ENCODE peak calls at places on chromosomes 12 and 14, in nine cellular contexts. One of them, this sample, is unnamed.
A peak's percentile ranks its signal among the peaks of the same experiment; 100 is the strongest.

GRCh38 chr12:5257763-5258475 is 174.0 kb upstream of the NTF3 start:
- DNase-seq in GM23248: no peak
- DNase-seq in MM.1S: no peak
- DNase-seq in PC-3: no peak
- DNase-seq in Karpas-422: no peak
- DNase-seq in OCI-LY7: no peak
- DNase-seq in SK-N-SH: no peak
- DNase-seq in GM23338: no peak
- DNase-seq in HCT116: no peak
- DNase-seq in this sample: no peak

GRCh38 chr12:71063087-71063486 is 94.7 kb downstream of the TSPAN8 start:
- DNase-seq in GM23248: no peak
- DNase-seq in MM.1S: no peak
- DNase-seq in PC-3: peak; percentile 26
- DNase-seq in Karpas-422: no peak
- DNase-seq in OCI-LY7: no peak
- DNase-seq in SK-N-SH: no peak
- DNase-seq in GM23338: no peak
- DNase-seq in HCT116: no peak
- DNase-seq in this sample: no peak

GRCh38 chr12:11228268-11228879 is 41.1 kb downstream of the PRB3 start:
- DNase-seq in GM23248: peak; percentile 65
- DNase-seq in MM.1S: peak; percentile 31
- DNase-seq in PC-3: peak; percentile 68
- DNase-seq in Karpas-422: peak; percentile 75
- DNase-seq in OCI-LY7: peak; percentile 45
- DNase-seq in SK-N-SH: peak; percentile 40
- DNase-seq in GM23338: peak; percentile 83
- DNase-seq in HCT116: peak; percentile 35
- DNase-seq in this sample: peak; percentile 42

GRCh38 chr14:105119410-105120025 is 49.1 kb downstream of the JAG2 start:
- DNase-seq in GM23248: no peak
- DNase-seq in MM.1S: no peak
- DNase-seq in PC-3: no peak
- DNase-seq in Karpas-422: no peak
- DNase-seq in OCI-LY7: no peak
- DNase-seq in SK-N-SH: no peak
- DNase-seq in GM23338: no peak
- DNase-seq in HCT116: no peak
- DNase-seq in this sample: no peak

GRCh38 chr12:64633940-64634337 is 23.6 kb downstream of the RASSF3 start:
- DNase-seq in GM23248: peak; percentile 78
- DNase-seq in MM.1S: no peak
- DNase-seq in PC-3: peak; percentile 83
- DNase-seq in Karpas-422: no peak
- DNase-seq in OCI-LY7: no peak
- DNase-seq in SK-N-SH: no peak
- DNase-seq in GM23338: no peak
- DNase-seq in HCT116: no peak
- DNase-seq in this sample: peak; percentile 69

GRCh38 chr14:63435838-63436237 is 107.3 kb downstream of the PPP2R5E start:
- DNase-seq in GM23248: peak; percentile 78
- DNase-seq in MM.1S: no peak
- DNase-seq in PC-3: peak; percentile 18
- DNase-seq in Karpas-422: peak; percentile 85
- DNase-seq in OCI-LY7: peak; percentile 54
- DNase-seq in SK-N-SH: no peak
- DNase-seq in GM23338: no peak
- DNase-seq in HCT116: no peak
- DNase-seq in this sample: no peak

GRCh38 chr12:128259556-128260070 is 7.4 kb upstream of the TMEM132C start:
- DNase-seq in GM23248: peak; percentile 50
- DNase-seq in MM.1S: no peak
- DNase-seq in PC-3: peak; percentile 47
- DNase-seq in Karpas-422: peak; percentile 80
- DNase-seq in OCI-LY7: peak; percentile 33
- DNase-seq in SK-N-SH: peak; percentile 52
- DNase-seq in GM23338: peak; percentile 41
- DNase-seq in HCT116: no peak
- DNase-seq in this sample: no peak

GRCh38 chr12:31736472-31736871 is 7.7 kb upstream of the AMN1 start:
- DNase-seq in GM23248: peak; percentile 93
- DNase-seq in MM.1S: no peak
- DNase-seq in PC-3: peak; percentile 60
- DNase-seq in Karpas-422: no peak
- DNase-seq in OCI-LY7: no peak
- DNase-seq in SK-N-SH: no peak
- DNase-seq in GM23338: no peak
- DNase-seq in HCT116: no peak
- DNase-seq in this sample: peak; percentile 36

GRCh38 chr14:76720382-76720813 is 40.9 kb upstream of the VASH1 start:
- DNase-seq in GM23248: no peak
- DNase-seq in MM.1S: peak; percentile 29
- DNase-seq in PC-3: no peak
- DNase-seq in Karpas-422: no peak
- DNase-seq in OCI-LY7: peak; percentile 61
- DNase-seq in SK-N-SH: peak; percentile 80
- DNase-seq in GM23338: peak; percentile 71
- DNase-seq in HCT116: no peak
- DNase-seq in this sample: no peak

GRCh38 chr14:42130809-42131208 is 524.1 kb downstream of the LRFN5 start:
- DNase-seq in GM23248: peak; percentile 18
- DNase-seq in MM.1S: no peak
- DNase-seq in PC-3: peak; percentile 44
- DNase-seq in Karpas-422: no peak
- DNase-seq in OCI-LY7: no peak
- DNase-seq in SK-N-SH: no peak
- DNase-seq in GM23338: no peak
- DNase-seq in HCT116: no peak
- DNase-seq in this sample: no peak

GRCh38 chr14:81464253-81465001 is 64.3 kb upstream of the STON2 start:
- DNase-seq in GM23248: peak; percentile 62
- DNase-seq in MM.1S: peak; percentile 74
- DNase-seq in PC-3: peak; percentile 88
- DNase-seq in Karpas-422: peak; percentile 94
- DNase-seq in OCI-LY7: peak; percentile 81
- DNase-seq in SK-N-SH: peak; percentile 66
- DNase-seq in GM23338: peak; percentile 80
- DNase-seq in HCT116: peak; percentile 40
- DNase-seq in this sample: peak; percentile 5

GRCh38 chr12:51020448-51021182 is 5.6 kb downstream of the SLC11A2 start:
- DNase-seq in GM23248: no peak
- DNase-seq in MM.1S: no peak
- DNase-seq in PC-3: no peak
- DNase-seq in Karpas-422: no peak
- DNase-seq in OCI-LY7: no peak
- DNase-seq in SK-N-SH: no peak
- DNase-seq in GM23338: no peak
- DNase-seq in HCT116: no peak
- DNase-seq in this sample: no peak

GRCh38 chr12:89334770-89335169 is 17.5 kb downstream of the DUSP6 start:
- DNase-seq in GM23248: no peak
- DNase-seq in MM.1S: no peak
- DNase-seq in PC-3: no peak
- DNase-seq in Karpas-422: peak; percentile 44
- DNase-seq in OCI-LY7: no peak
- DNase-seq in SK-N-SH: no peak
- DNase-seq in GM23338: no peak
- DNase-seq in HCT116: no peak
- DNase-seq in this sample: no peak

GRCh38 chr12:75756771-75757170 is 245.4 kb upstream of the KRR1 start:
- DNase-seq in GM23248: no peak
- DNase-seq in MM.1S: no peak
- DNase-seq in PC-3: no peak
- DNase-seq in Karpas-422: no peak
- DNase-seq in OCI-LY7: no peak
- DNase-seq in SK-N-SH: no peak
- DNase-seq in GM23338: no peak
- DNase-seq in HCT116: no peak
- DNase-seq in this sample: no peak

GRCh38 chr12:57238854-57239554 is 9.5 kb downstream of the SHMT2 start:
- DNase-seq in GM23248: peak; percentile 89
- DNase-seq in MM.1S: peak; percentile 85
- DNase-seq in PC-3: peak; percentile 89
- DNase-seq in Karpas-422: peak; percentile 96
- DNase-seq in OCI-LY7: peak; percentile 90
- DNase-seq in SK-N-SH: peak; percentile 98
- DNase-seq in GM23338: peak; percentile 94
- DNase-seq in HCT116: peak; percentile 58
- DNase-seq in this sample: peak; percentile 48

DNA sequence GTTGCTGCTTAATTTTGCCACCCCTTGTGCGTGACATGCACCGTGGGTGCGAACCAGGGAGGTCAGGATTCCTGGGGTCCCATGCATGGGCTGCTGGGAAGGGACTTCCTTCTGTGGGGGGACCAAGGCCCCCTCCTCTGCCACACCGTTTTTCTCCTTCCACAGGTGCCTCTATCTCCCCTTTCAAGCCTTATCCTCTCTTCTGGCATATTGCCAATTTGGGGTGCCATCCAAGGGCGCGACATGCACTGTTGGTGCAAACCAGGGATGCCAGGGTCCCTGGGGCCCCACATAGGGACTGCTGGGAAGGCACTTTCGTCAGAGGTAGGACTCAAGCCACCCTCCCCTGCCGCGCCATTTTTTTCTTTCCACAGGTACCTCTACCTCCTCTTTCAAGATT is 289.0 kb downstream of the ALG10 start:
- DNase-seq in GM23248: no peak
- DNase-seq in MM.1S: no peak
- DNase-seq in PC-3: no peak
- DNase-seq in Karpas-422: no peak
- DNase-seq in OCI-LY7: no peak
- DNase-seq in SK-N-SH: no peak
- DNase-seq in GM23338: no peak
- DNase-seq in HCT116: no peak
- DNase-seq in this sample: no peak
- H3K9me2 ChIP-seq in GM23248: no peaks in the 10 kb centered on the region
- H3K9me2 ChIP-seq in MM.1S: no peaks in the 10 kb centered on the region
- H3K9me2 ChIP-seq in PC-3: no peaks in the 10 kb centered on the region
- H3K9me2 ChIP-seq in Karpas-422: no peaks in the 10 kb centered on the region
- H3K9me2 ChIP-seq in OCI-LY7: no peaks in the 10 kb centered on the region
- H3K9me2 ChIP-seq in SK-N-SH: no peaks in the 10 kb centered on the region
- H3K9me2 ChIP-seq in GM23338: no peaks in the 10 kb centered on the region
- H3K9me2 ChIP-seq in HCT116: no peaks in the 10 kb centered on the region
- H3K9me2 ChIP-seq in this sample: no peaks in the 10 kb centered on the region

GRCh38 chr14:95511687-95512086 is 4.8 kb downstream of the SYNE3 start:
- DNase-seq in GM23248: no peak
- DNase-seq in MM.1S: no peak
- DNase-seq in PC-3: no peak
- DNase-seq in Karpas-422: no peak
- DNase-seq in OCI-LY7: no peak
- DNase-seq in SK-N-SH: no peak
- DNase-seq in GM23338: no peak
- DNase-seq in HCT116: no peak
- DNase-seq in this sample: no peak
- H3K4me1 ChIP-seq in GM23248: peaks cover 29% of the 10 kb centered on the region
- H3K4me1 ChIP-seq in MM.1S: peaks cover 57% of the 10 kb centered on the region
- H3K4me1 ChIP-seq in PC-3: peaks cover 25% of the 10 kb centered on the region
- H3K4me1 ChIP-seq in Karpas-422: peaks cover 18% of the 10 kb centered on the region
- H3K4me1 ChIP-seq in OCI-LY7: peaks cover 18% of the 10 kb centered on the region
- H3K4me1 ChIP-seq in SK-N-SH: peaks cover 45% of the 10 kb centered on the region
- H3K4me1 ChIP-seq in GM23338: peaks cover 3% of the 10 kb centered on the region
- H3K4me1 ChIP-seq in HCT116: peaks cover 17% of the 10 kb centered on the region
- H3K4me1 ChIP-seq in this sample: peaks cover 17% of the 10 kb centered on the region

GRCh38 chr12:111412830-111413441 is 7.2 kb downstream of the SH2B3 start:
- DNase-seq in GM23248: peak; percentile 45
- DNase-seq in MM.1S: no peak
- DNase-seq in PC-3: no peak
- DNase-seq in Karpas-422: no peak
- DNase-seq in OCI-LY7: no peak
- DNase-seq in SK-N-SH: no peak
- DNase-seq in GM23338: no peak
- DNase-seq in HCT116: no peak
- DNase-seq in this sample: no peak

GRCh38 chr12:111410229-111411186 is 4.8 kb downstream of the SH2B3 start:
- DNase-seq in GM23248: peak; percentile 79
- DNase-seq in MM.1S: no peak
- DNase-seq in PC-3: no peak
- DNase-seq in Karpas-422: no peak
- DNase-seq in OCI-LY7: no peak
- DNase-seq in SK-N-SH: peak; percentile 76
- DNase-seq in GM23338: no peak
- DNase-seq in HCT116: no peak
- DNase-seq in this sample: no peak

GRCh38 chr12:111412007-111412829 is 6.5 kb downstream of the SH2B3 start:
- DNase-seq in GM23248: peak; percentile 17
- DNase-seq in MM.1S: no peak
- DNase-seq in PC-3: no peak
- DNase-seq in Karpas-422: no peak
- DNase-seq in OCI-LY7: no peak
- DNase-seq in SK-N-SH: peak; percentile 41
- DNase-seq in GM23338: peak; percentile 81
- DNase-seq in HCT116: no peak
- DNase-seq in this sample: no peak

GRCh38 chr12:111409403-111410228 is 3.9 kb downstream of the SH2B3 start:
- DNase-seq in GM23248: peak; percentile 87
- DNase-seq in MM.1S: no peak
- DNase-seq in PC-3: no peak
- DNase-seq in Karpas-422: peak; percentile 56
- DNase-seq in OCI-LY7: peak; percentile 37
- DNase-seq in SK-N-SH: peak; percentile 80
- DNase-seq in GM23338: no peak
- DNase-seq in HCT116: no peak
- DNase-seq in this sample: no peak

GRCh38 chr12:111411187-111411764 is 5.6 kb downstream of the SH2B3 start:
- DNase-seq in GM23248: peak; percentile 12
- DNase-seq in MM.1S: no peak
- DNase-seq in PC-3: no peak
- DNase-seq in Karpas-422: no peak
- DNase-seq in OCI-LY7: no peak
- DNase-seq in SK-N-SH: no peak
- DNase-seq in GM23338: no peak
- DNase-seq in HCT116: no peak
- DNase-seq in this sample: no peak
- H3K9me2 ChIP-seq in GM23248: no peaks in the 10 kb centered on the region
- H3K9me2 ChIP-seq in MM.1S: no peaks in the 10 kb centered on the region
- H3K9me2 ChIP-seq in PC-3: no peaks in the 10 kb centered on the region
- H3K9me2 ChIP-seq in Karpas-422: no peaks in the 10 kb centered on the region
- H3K9me2 ChIP-seq in OCI-LY7: no peaks in the 10 kb centered on the region
- H3K9me2 ChIP-seq in SK-N-SH: no peaks in the 10 kb centered on the region
- H3K9me2 ChIP-seq in GM23338: no peaks in the 10 kb centered on the region
- H3K9me2 ChIP-seq in HCT116: no peaks in the 10 kb centered on the region
- H3K9me2 ChIP-seq in this sample: no peaks in the 10 kb centered on the region

GRCh38 chr14:61369097-61369496 is 47.7 kb downstream of the PRKCH start:
- DNase-seq in GM23248: no peak
- DNase-seq in MM.1S: no peak
- DNase-seq in PC-3: no peak
- DNase-seq in Karpas-422: no peak
- DNase-seq in OCI-LY7: no peak
- DNase-seq in SK-N-SH: no peak
- DNase-seq in GM23338: no peak
- DNase-seq in HCT116: no peak
- DNase-seq in this sample: no peak
- H3K4me1 ChIP-seq in GM23248: no peaks in the 10 kb centered on the region
- H3K4me1 ChIP-seq in MM.1S: no peaks in the 10 kb centered on the region
- H3K4me1 ChIP-seq in PC-3: peaks cover 23% of the 10 kb centered on the region
- H3K4me1 ChIP-seq in Karpas-422: no peaks in the 10 kb centered on the region
- H3K4me1 ChIP-seq in OCI-LY7: no peaks in the 10 kb centered on the region
- H3K4me1 ChIP-seq in SK-N-SH: peaks cover 6% of the 10 kb centered on the region
- H3K4me1 ChIP-seq in GM23338: no peaks in the 10 kb centered on the region
- H3K4me1 ChIP-seq in HCT116: peaks cover 11% of the 10 kb centered on the region
- H3K4me1 ChIP-seq in this sample: peaks cover 64% of the 10 kb centered on the region

This sample was measured in PC-9.